ENCODE peak calls at places on chromosomes 6 and 20, in seven cellular contexts. J is sigmoid colon; A is CD8-positive, alpha-beta memory T cell; P is psoas muscle; C is HL-60; E is thoracic aorta; U is WERI-Rb-1. Z is an unnamed sample.

GRCh38 chr6:40582892-40583291 is 4.3 kb downstream of the LRFN2 start:
- DNase-seq in J (no peak), A (no peak), P (no peak), C (no peak), E (no peak), U (peak), Z (no peak)

GRCh38 chr6:84967389-84967788 is 203.0 kb upstream of the TBX18 start:
- DNase-seq in J (no peak), A (no peak), P (no peak), C (peak), E (no peak), U (peak), Z (no peak)

GRCh38 chr6:106519460-106520394 is 109.6 kb downstream of the RTN4IP1 start:
- DNase-seq in J (peak), A (peak), P (peak), C (peak), E (no peak), U (no peak), Z (no peak)

GRCh38 chr20:54622338-54623280 is 147.2 kb downstream of the DOK5 start:
- DNase-seq in J (no peak), A (no peak), P (no peak), C (no peak), E (no peak), U (no peak), Z (no peak)

GRCh38 chr6:106666290-106667021 is 37.1 kb downstream of the QRSL1 start:
- DNase-seq in J (no peak), A (no peak), P (no peak), C (peak), E (no peak), U (no peak), Z (no peak)

GRCh38 chr6:134902074-134902861 is 47.6 kb downstream of the ALDH8A1 start:
- DNase-seq in J (no peak), A (no peak), P (no peak), C (no peak), E (no peak), U (no peak), Z (no peak)

GRCh38 chr20:23368316-23369110 is 6.5 kb downstream of the GZF1 start:
- DNase-seq in J (no peak), A (no peak), P (no peak), C (no peak), E (no peak), U (no peak), Z (no peak)

GRCh38 chr6:138206862-138207261 is 11.4 kb downstream of the PBOV1 start:
- DNase-seq in J (no peak), A (no peak), P (no peak), C (no peak), E (no peak), U (no peak), Z (no peak)

GRCh38 chr6:145077382-145077781 is 657.9 kb downstream of the EPM2A start:
- DNase-seq in J (no peak), A (no peak), P (no peak), C (no peak), E (no peak), U (no peak), Z (no peak)

GRCh38 chr6:151391471-151392428 is at the start of gene ZBTB2:
- DNase-seq in J (peak), A (peak), P (peak), C (peak), E (peak), U (peak), Z (peak)

GRCh38 chr20:47543006-47543431 is 41.3 kb downstream of the NCOA3 start:
- DNase-seq in J (no peak), A (no peak), P (no peak), C (no peak), E (no peak), U (no peak), Z (no peak)

GRCh38 chr6:16683524-16684194 is 77.6 kb downstream of the ATXN1 start:
- DNase-seq in J (peak), A (no peak), P (peak), C (peak), E (no peak), U (no peak), Z (peak)

GRCh38 chr6:170286934-170287265 is 4.0 kb downstream of the DLL1 start:
- DNase-seq in J (no peak), A (no peak), P (no peak), C (no peak), E (no peak), U (no peak), Z (no peak)

GRCh38 chr6:17470209-17470952 is 77.0 kb downstream of the CAP2 start:
- DNase-seq in J (no peak), A (no peak), P (no peak), C (no peak), E (no peak), U (no peak), Z (no peak)

DNA sequence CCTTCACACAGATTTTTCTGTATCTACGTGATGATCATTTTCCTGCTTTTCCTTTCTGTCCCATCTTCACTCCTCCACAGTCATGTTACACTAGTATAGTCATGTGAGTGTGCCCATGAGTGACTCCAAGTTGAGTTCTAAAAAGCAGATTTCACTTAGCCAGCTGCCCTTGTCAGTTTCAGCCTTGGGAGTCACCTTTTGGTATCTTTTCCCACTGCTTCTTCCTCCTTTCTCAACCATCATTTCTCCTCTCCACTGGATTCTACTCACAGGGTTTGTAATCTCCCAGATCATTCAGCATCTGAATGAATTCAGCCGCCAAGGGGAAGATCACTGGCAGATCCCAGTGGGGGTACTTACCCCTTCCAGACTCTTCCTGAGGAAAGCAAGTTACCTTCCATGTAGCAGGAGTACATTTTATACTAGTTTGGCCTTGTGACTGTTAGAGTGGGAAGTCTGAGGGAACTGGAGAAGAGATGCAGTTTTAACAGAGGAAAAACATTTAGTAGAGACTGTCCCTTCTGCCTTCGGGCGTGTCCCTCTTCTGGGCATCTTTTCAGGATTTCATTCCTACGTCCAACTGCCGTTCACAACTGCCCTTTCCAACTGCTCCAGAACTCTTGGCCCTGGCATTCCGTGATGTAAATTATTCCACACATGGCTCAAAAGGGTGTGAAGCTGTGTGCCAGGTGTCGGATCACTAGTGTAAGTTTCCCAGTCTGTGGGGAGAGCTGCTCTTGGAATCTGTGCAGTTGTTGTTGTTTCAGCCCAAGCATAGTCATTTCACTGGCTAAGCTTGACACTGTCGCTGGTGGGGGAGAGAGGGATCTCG is 38.9 kb downstream of the BICRAL start:
- DNase-seq in J (peak), A (no peak), P (peak), C (no peak), E (no peak), U (no peak), Z (no peak)
- H3K4me3 ChIP-seq in J (peak), A (no peak), P (peak), C (no peak), E (peak), U (no peak), Z (no peak)

GRCh38 chr6:104473021-104473429 is 386.7 kb downstream of the HACE1 start:
- DNase-seq in J (no peak), A (no peak), P (no peak), C (no peak), E (no peak), U (no peak), Z (no peak)

GRCh38 chr6:104477569-104477968 is 382.1 kb downstream of the HACE1 start:
- DNase-seq in J (no peak), A (no peak), P (no peak), C (no peak), E (no peak), U (no peak), Z (no peak)

DNA sequence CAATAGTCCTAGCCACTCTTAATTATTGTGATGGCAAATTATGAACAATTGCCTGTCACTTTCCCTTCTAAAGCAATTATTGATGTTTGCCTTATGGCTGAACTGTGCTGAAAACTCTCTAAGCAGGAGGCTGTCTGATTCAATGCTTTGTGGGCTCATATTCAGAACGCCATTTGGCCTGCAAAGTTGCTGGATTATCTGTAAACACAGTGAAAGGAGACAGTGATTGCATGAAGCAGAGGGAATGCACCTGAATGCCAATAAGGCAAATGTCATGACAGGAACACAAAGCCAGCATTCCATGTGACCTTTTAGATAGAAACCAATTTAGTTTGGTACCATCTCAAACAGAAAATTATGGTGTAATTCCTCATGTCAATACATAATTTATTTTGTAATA is 387.5 kb downstream of the HACE1 start:
- DNase-seq in J (no peak), A (no peak), P (no peak), C (no peak), E (no peak), U (no peak), Z (no peak)
- H3K4me3 ChIP-seq in J (no peak), A (no peak), P (no peak), C (no peak), E (no peak), U (no peak), Z (no peak)

DNA sequence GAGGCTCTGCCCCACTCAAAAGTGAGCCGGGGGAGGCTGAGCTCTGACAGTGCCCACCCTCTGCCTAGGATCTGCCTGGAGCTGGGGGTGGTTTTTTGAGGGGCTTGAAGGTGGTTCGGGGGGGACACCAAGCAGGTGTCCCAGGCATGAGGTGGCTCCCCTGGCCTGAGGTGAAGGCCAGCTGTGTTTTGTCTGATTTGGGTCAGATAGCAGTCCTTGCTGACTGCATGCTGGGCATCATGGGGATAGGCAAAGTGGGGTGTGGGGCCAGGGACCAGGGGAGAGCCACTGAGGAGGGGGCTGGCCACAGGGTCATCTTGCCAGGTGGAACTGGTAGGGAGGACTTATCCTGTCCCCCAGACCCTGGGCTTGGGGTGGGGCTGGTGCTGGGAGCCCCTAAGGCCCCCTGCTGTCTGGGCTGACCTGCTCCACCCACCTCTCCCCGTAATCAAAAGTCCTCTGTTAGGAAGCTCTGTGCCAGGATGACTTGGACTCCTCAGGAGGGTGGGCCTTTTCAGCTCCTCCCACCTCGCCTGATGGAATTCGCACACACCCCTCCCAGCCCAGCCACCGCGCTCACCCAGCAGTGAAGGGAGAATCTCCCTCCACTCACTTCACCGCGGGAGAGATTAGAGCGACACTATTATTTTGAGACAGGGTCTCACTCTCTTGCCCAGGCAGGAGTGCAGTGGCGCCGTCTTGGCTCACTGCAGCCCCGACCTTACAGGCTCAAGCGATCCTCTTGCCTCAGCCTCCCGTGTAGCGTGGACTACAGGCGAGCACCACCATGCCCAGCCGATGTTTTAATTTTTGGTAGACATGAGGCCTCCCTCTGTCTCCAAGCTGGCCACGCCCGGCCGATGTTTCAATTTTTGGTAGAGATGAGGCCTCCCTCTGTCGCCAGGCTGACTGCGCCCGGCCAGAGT is 1.5 kb upstream of the COL9A3 start:
- DNase-seq in J (no peak), A (no peak), P (no peak), C (no peak), E (no peak), U (no peak), Z (no peak)
- H3K4me3 ChIP-seq in J (no peak), A (no peak), P (no peak), C (no peak), E (no peak), U (no peak), Z (no peak)

GRCh38 chr6:25366785-25367657 is 87.8 kb downstream of the CARMIL1 start:
- DNase-seq in J (no peak), A (peak), P (no peak), C (no peak), E (no peak), U (no peak), Z (no peak)

GRCh38 chr6:25371037-25371347 is 91.8 kb downstream of the CARMIL1 start:
- DNase-seq in J (no peak), A (no peak), P (no peak), C (no peak), E (no peak), U (no peak), Z (no peak)

GRCh38 chr6:25369043-25369442 is 89.9 kb downstream of the CARMIL1 start:
- DNase-seq in J (no peak), A (no peak), P (no peak), C (no peak), E (no peak), U (peak), Z (no peak)

GRCh38 chr6:25370175-25371036 is 91.2 kb downstream of the CARMIL1 start:
- DNase-seq in J (no peak), A (no peak), P (no peak), C (no peak), E (no peak), U (no peak), Z (no peak)

GRCh38 chr6:25369450-25370086 is 90.4 kb downstream of the CARMIL1 start:
- DNase-seq in J (no peak), A (peak), P (no peak), C (no peak), E (no peak), U (peak), Z (no peak)
- H3K4me3 ChIP-seq in J (no peak), A (peak), P (no peak), C (no peak), E (peak), U (no peak), Z (no peak)

GRCh38 chr20:50815162-50815989 is 20.5 kb downstream of the BCAS4 start:
- DNase-seq in J (no peak), A (peak), P (no peak), C (no peak), E (no peak), U (no peak), Z (no peak)

GRCh38 chr20:50813101-50813643 is 18.3 kb downstream of the BCAS4 start:
- DNase-seq in J (no peak), A (no peak), P (no peak), C (no peak), E (no peak), U (no peak), Z (no peak)

GRCh38 chr20:50813801-50814200 is 18.9 kb downstream of the BCAS4 start:
- DNase-seq in J (no peak), A (no peak), P (no peak), C (no peak), E (no peak), U (no peak), Z (no peak)

GRCh38 chr20:50817776-50818172 is 22.9 kb downstream of the BCAS4 start:
- DNase-seq in J (no peak), A (no peak), P (no peak), C (no peak), E (no peak), U (no peak), Z (no peak)

GRCh38 chr20:50814438-50815161 is 19.7 kb downstream of the BCAS4 start:
- DNase-seq in J (no peak), A (no peak), P (no peak), C (no peak), E (no peak), U (no peak), Z (no peak)
- H3K4me3 ChIP-seq in J (no peak), A (peak), P (no peak), C (no peak), E (no peak), U (no peak), Z (no peak)